ENCODE peak calls at places on chromosomes 5 and 9, in ten cellular contexts. P is thoracic aorta; E is activated CD8-positive, alpha-beta memory T cell treated with anti-CD3 and anti-CD28 coated beads for 48 hours; F is CD8-positive, alpha-beta T cell; K is psoas muscle; I is cerebellum; W is fibroblast of the conjunctiva; L is frontal cortex; O is activated CD4-positive, CD25-positive, alpha-beta regulatory T cell treated with anti-CD3 and anti-CD28 coated beads, Interleukin-2, amount 50 U/mL, for 72 hours; N is coronary artery. R is an unnamed sample.

GRCh38 chr5:150762216-150762615 is 3.4 kb upstream of the DCTN4 start:
- DNase-seq in F (no peak), I (no peak), L (no peak), K (peak), W (no peak), E (no peak), P (no peak), N (no peak), O (no peak), R (no peak)

GRCh38 chr9:68560131-68560844 is 19.6 kb upstream of the TMEM252 start:
- DNase-seq in I (no peak), L (no peak), P (peak), K (peak), N (peak), F (peak), O (peak), W (peak), E (peak), R (no peak)

GRCh38 chr5:55407059-55407684 is 99.4 kb downstream of the MTREX start:
- DNase-seq in L (no peak), W (peak), P (no peak), N (no peak), E (no peak), I (peak), K (no peak), F (no peak), O (no peak), R (peak)

GRCh38 chr5:54630738-54631369 is 113.3 kb downstream of the SNX18 start:
- DNase-seq in L (no peak), E (no peak), W (no peak), P (no peak), K (no peak), I (no peak), F (no peak), O (no peak), N (peak), R (no peak)

GRCh38 chr5:126814721-126815404 is 37.9 kb downstream of the LMNB1 start:
- DNase-seq in W (peak), L (no peak), F (no peak), O (no peak), P (no peak), E (no peak), I (no peak), N (no peak), K (no peak), R (no peak)

GRCh38 chr5:150512368-150512747 is 4.4 kb downstream of the NDST1 start:
- DNase-seq in P (no peak), K (peak), E (no peak), N (no peak), W (no peak), F (no peak), O (no peak), L (no peak), I (no peak), R (no peak)

GRCh38 chr5:31479706-31480105 is 52.2 kb downstream of the DROSHA start:
- DNase-seq in F (no peak), O (no peak), L (no peak), I (no peak), N (no peak), P (no peak), W (no peak), E (no peak), K (no peak), R (no peak)

GRCh38 chr5:179211076-179211475 is 134.2 kb downstream of the ADAMTS2 start:
- DNase-seq in W (no peak), F (no peak), P (no peak), L (no peak), N (no peak), K (no peak), E (no peak), I (no peak), O (no peak), R (no peak)

GRCh38 chr5:100840364-100840763 is 62.7 kb downstream of the ST8SIA4 start:
- DNase-seq in W (no peak), F (no peak), K (no peak), E (no peak), N (no peak), I (no peak), O (no peak), L (no peak), P (no peak), R (no peak)

GRCh38 chr9:82124090-82124489 is 135.5 kb downstream of the SPATA31D1 start:
- DNase-seq in I (no peak), K (no peak), N (no peak), W (peak), P (no peak), L (no peak), O (no peak), F (no peak), E (no peak), R (no peak)

GRCh38 chr5:38515648-38516047 is 40.8 kb downstream of the LIFR start:
- DNase-seq in P (no peak), F (no peak), K (no peak), E (no peak), N (no peak), L (no peak), W (peak), I (no peak), O (no peak), R (no peak)

GRCh38 chr5:116575635-116576042 is 1.0 kb upstream of the SEMA6A start:
- DNase-seq in W (no peak), L (no peak), F (no peak), P (no peak), O (no peak), N (no peak), E (no peak), K (no peak), I (peak), R (peak)

GRCh38 chr9:22040760-22041159 is 31.7 kb upstream of the CDKN2B start:
- DNase-seq in W (no peak), E (no peak), K (no peak), L (no peak), P (no peak), O (no peak), F (no peak), N (no peak), I (no peak), R (no peak)

GRCh38 chr5:135489466-135490244 is 37.5 kb upstream of the TIFAB start:
- DNase-seq in O (no peak), F (no peak), E (no peak), P (no peak), K (no peak), L (no peak), N (no peak), W (no peak), I (no peak), R (no peak)

GRCh38 chr9:130531670-130532069 is 47.7 kb upstream of the FUBP3 start:
- DNase-seq in N (no peak), E (no peak), K (no peak), L (no peak), O (no peak), F (no peak), P (no peak), I (no peak), W (no peak), R (no peak)

GRCh38 chr5:172729588-172729987 is 41.4 kb downstream of the DUSP1 start:
- DNase-seq in F (no peak), E (no peak), K (no peak), L (no peak), O (no peak), N (no peak), P (no peak), I (no peak), W (no peak), R (no peak)

GRCh38 chr9:123062306-123063171 is 29.1 kb downstream of the GPR21 start:
- DNase-seq in W (no peak), P (no peak), L (no peak), N (no peak), K (peak), E (no peak), O (no peak), I (no peak), F (no peak), R (no peak)

GRCh38 chr9:93268551-93269314 is 84.8 kb downstream of the WNK2 start:
- DNase-seq in P (no peak), W (no peak), F (no peak), E (no peak), L (peak), I (no peak), O (peak), N (no peak), K (peak), R (no peak)

GRCh38 chr5:112776301-112776856 is 38.7 kb downstream of the APC start:
- DNase-seq in K (no peak), W (peak), O (no peak), L (no peak), E (no peak), F (no peak), I (no peak), P (no peak), N (no peak), R (no peak)

GRCh38 chr5:173714551-173715428 is 98.3 kb upstream of the BOD1 start:
- DNase-seq in E (no peak), K (no peak), O (no peak), P (no peak), N (no peak), F (no peak), L (no peak), I (no peak), W (peak), R (no peak)

GRCh38 chr5:168128154-168128553 is 163.3 kb upstream of the WWC1 start:
- DNase-seq in E (no peak), L (no peak), P (no peak), F (no peak), N (no peak), W (no peak), O (no peak), I (no peak), K (no peak), R (no peak)